ENCODE peak calls at places on chromosomes 12 and 14, in eight cellular contexts. One of them, this sample, is unnamed. For H3K9me3 and H3K4me1, the result is how much of the 10 kb centered on the place peaks cover.

GRCh38 chr12:94172973-94173372 is 24.6 kb downstream of the PLXNC1 start:
- DNase-seq in aorta: no peak
- DNase-seq in fibroblast of lung: peak
- DNase-seq in body of pancreas: peak
- DNase-seq in IMR-90: peak
- DNase-seq in heart right ventricle: no peak
- DNase-seq in spleen: no peak
- DNase-seq in gastrocnemius medialis: no peak
- DNase-seq in this sample: no peak

GRCh38 chr14:84646791-84647500 is 883.0 kb upstream of the FLRT2 start:
- DNase-seq in aorta: no peak
- DNase-seq in fibroblast of lung: peak
- DNase-seq in body of pancreas: no peak
- DNase-seq in IMR-90: peak
- DNase-seq in heart right ventricle: no peak
- DNase-seq in spleen: no peak
- DNase-seq in gastrocnemius medialis: no peak
- DNase-seq in this sample: no peak

GRCh38 chr12:7444076-7444475 is at the start of gene CD163L1:
- DNase-seq in aorta: no peak
- DNase-seq in fibroblast of lung: no peak
- DNase-seq in body of pancreas: no peak
- DNase-seq in IMR-90: no peak
- DNase-seq in heart right ventricle: no peak
- DNase-seq in spleen: no peak
- DNase-seq in gastrocnemius medialis: no peak
- DNase-seq in this sample: no peak

GRCh38 chr14:53570411-53571387 is 385.9 kb downstream of the BMP4 start:
- DNase-seq in aorta: no peak
- DNase-seq in fibroblast of lung: no peak
- DNase-seq in body of pancreas: no peak
- DNase-seq in IMR-90: no peak
- DNase-seq in heart right ventricle: no peak
- DNase-seq in spleen: no peak
- DNase-seq in gastrocnemius medialis: no peak
- DNase-seq in this sample: no peak

GRCh38 chr12:71744522-71745300 is 10.0 kb upstream of the RAB21 start:
- DNase-seq in aorta: no peak
- DNase-seq in fibroblast of lung: no peak
- DNase-seq in body of pancreas: no peak
- DNase-seq in IMR-90: no peak
- DNase-seq in heart right ventricle: no peak
- DNase-seq in spleen: no peak
- DNase-seq in gastrocnemius medialis: no peak
- DNase-seq in this sample: no peak

GRCh38 chr12:80567391-80567790 is 123.4 kb downstream of the PTPRQ start:
- DNase-seq in aorta: no peak
- DNase-seq in fibroblast of lung: peak
- DNase-seq in body of pancreas: no peak
- DNase-seq in IMR-90: peak
- DNase-seq in heart right ventricle: no peak
- DNase-seq in spleen: no peak
- DNase-seq in gastrocnemius medialis: no peak
- DNase-seq in this sample: no peak

GRCh38 chr14:31449971-31450610 is 7.2 kb downstream of the DTD2 start:
- DNase-seq in aorta: no peak
- DNase-seq in fibroblast of lung: peak
- DNase-seq in body of pancreas: no peak
- DNase-seq in IMR-90: peak
- DNase-seq in heart right ventricle: no peak
- DNase-seq in spleen: no peak
- DNase-seq in gastrocnemius medialis: no peak
- DNase-seq in this sample: no peak

GRCh38 chr14:98931911-98932310 is 340.1 kb downstream of the BCL11B start:
- DNase-seq in aorta: peak
- DNase-seq in fibroblast of lung: no peak
- DNase-seq in body of pancreas: peak
- DNase-seq in IMR-90: no peak
- DNase-seq in heart right ventricle: no peak
- DNase-seq in spleen: peak
- DNase-seq in gastrocnemius medialis: no peak
- DNase-seq in this sample: no peak

GRCh38 chr14:24439830-24440605 is 2.6 kb downstream of the SDR39U1 start:
- DNase-seq in aorta: no peak
- DNase-seq in fibroblast of lung: no peak
- DNase-seq in body of pancreas: no peak
- DNase-seq in IMR-90: no peak
- DNase-seq in heart right ventricle: no peak
- DNase-seq in spleen: no peak
- DNase-seq in gastrocnemius medialis: no peak
- DNase-seq in this sample: no peak

GRCh38 chr12:57609781-57610552 is 1.3 kb upstream of the ARHGEF25 start:
- DNase-seq in aorta: no peak
- DNase-seq in fibroblast of lung: no peak
- DNase-seq in body of pancreas: no peak
- DNase-seq in IMR-90: no peak
- DNase-seq in heart right ventricle: peak
- DNase-seq in spleen: no peak
- DNase-seq in gastrocnemius medialis: no peak
- DNase-seq in this sample: peak

GRCh38 chr12:116964004-116964739 is 53.4 kb downstream of the FBXW8 start:
- DNase-seq in aorta: no peak
- DNase-seq in fibroblast of lung: no peak
- DNase-seq in body of pancreas: no peak
- DNase-seq in IMR-90: peak
- DNase-seq in heart right ventricle: no peak
- DNase-seq in spleen: no peak
- DNase-seq in gastrocnemius medialis: no peak
- DNase-seq in this sample: no peak

GRCh38 chr12:115541891-115542361 is 735.6 kb downstream of the MED13L start:
- DNase-seq in aorta: no peak
- DNase-seq in fibroblast of lung: peak
- DNase-seq in body of pancreas: no peak
- DNase-seq in IMR-90: no peak
- DNase-seq in heart right ventricle: no peak
- DNase-seq in spleen: no peak
- DNase-seq in gastrocnemius medialis: no peak
- DNase-seq in this sample: no peak

GRCh38 chr14:30573203-30573814 is 14.4 kb downstream of the G2E3 start:
- DNase-seq in aorta: no peak
- DNase-seq in fibroblast of lung: peak
- DNase-seq in body of pancreas: no peak
- DNase-seq in IMR-90: peak
- DNase-seq in heart right ventricle: no peak
- DNase-seq in spleen: no peak
- DNase-seq in gastrocnemius medialis: no peak
- DNase-seq in this sample: no peak

GRCh38 chr12:68376901-68377300 is 44.7 kb upstream of the MDM1 start:
- DNase-seq in aorta: no peak
- DNase-seq in fibroblast of lung: no peak
- DNase-seq in body of pancreas: no peak
- DNase-seq in IMR-90: no peak
- DNase-seq in heart right ventricle: no peak
- DNase-seq in spleen: no peak
- DNase-seq in gastrocnemius medialis: peak
- DNase-seq in this sample: no peak

GRCh38 chr12:120388711-120389431 is 19.9 kb upstream of the MSI1 start:
- DNase-seq in aorta: no peak
- DNase-seq in fibroblast of lung: no peak
- DNase-seq in body of pancreas: no peak
- DNase-seq in IMR-90: no peak
- DNase-seq in heart right ventricle: no peak
- DNase-seq in spleen: no peak
- DNase-seq in gastrocnemius medialis: no peak
- DNase-seq in this sample: no peak

GRCh38 chr14:64946310-64947045 is 3.9 kb upstream of the GPX2 start:
- DNase-seq in aorta: no peak
- DNase-seq in fibroblast of lung: no peak
- DNase-seq in body of pancreas: no peak
- DNase-seq in IMR-90: no peak
- DNase-seq in heart right ventricle: no peak
- DNase-seq in spleen: no peak
- DNase-seq in gastrocnemius medialis: no peak
- DNase-seq in this sample: no peak

GRCh38 chr12:96892104-96892503 is 15.0 kb upstream of the NEDD1 start:
- DNase-seq in aorta: no peak
- DNase-seq in fibroblast of lung: no peak
- DNase-seq in body of pancreas: no peak
- DNase-seq in IMR-90: no peak
- DNase-seq in heart right ventricle: no peak
- DNase-seq in spleen: no peak
- DNase-seq in gastrocnemius medialis: no peak
- DNase-seq in this sample: no peak

GRCh38 chr12:90013409-90013808 is 304.8 kb upstream of the ATP2B1 start:
- DNase-seq in aorta: no peak
- DNase-seq in fibroblast of lung: no peak
- DNase-seq in body of pancreas: no peak
- DNase-seq in IMR-90: peak
- DNase-seq in heart right ventricle: no peak
- DNase-seq in spleen: no peak
- DNase-seq in gastrocnemius medialis: no peak
- DNase-seq in this sample: no peak

GRCh38 chr12:113081785-113082296 is 25.3 kb downstream of the DTX1 start:
- DNase-seq in aorta: no peak
- DNase-seq in fibroblast of lung: no peak
- DNase-seq in body of pancreas: no peak
- DNase-seq in IMR-90: no peak
- DNase-seq in heart right ventricle: no peak
- DNase-seq in spleen: no peak
- DNase-seq in gastrocnemius medialis: no peak
- DNase-seq in this sample: no peak

GRCh38 chr14:105030194-105030593 is 9.3 kb upstream of the CDCA4 start:
- DNase-seq in aorta: no peak
- DNase-seq in fibroblast of lung: no peak
- DNase-seq in body of pancreas: no peak
- DNase-seq in IMR-90: no peak
- DNase-seq in heart right ventricle: no peak
- DNase-seq in spleen: peak
- DNase-seq in gastrocnemius medialis: no peak
- DNase-seq in this sample: no peak

GRCh38 chr12:78560633-78561032 is 303.9 kb upstream of the SYT1 start:
- DNase-seq in aorta: no peak
- DNase-seq in fibroblast of lung: no peak
- DNase-seq in body of pancreas: no peak
- DNase-seq in IMR-90: no peak
- DNase-seq in heart right ventricle: no peak
- DNase-seq in spleen: no peak
- DNase-seq in gastrocnemius medialis: no peak
- DNase-seq in this sample: no peak

GRCh38 chr12:123933214-123933613 is 39.4 kb downstream of the CCDC92 start:
- DNase-seq in aorta: peak
- DNase-seq in fibroblast of lung: no peak
- DNase-seq in body of pancreas: no peak
- DNase-seq in IMR-90: no peak
- DNase-seq in heart right ventricle: no peak
- DNase-seq in spleen: no peak
- DNase-seq in gastrocnemius medialis: no peak
- DNase-seq in this sample: no peak

GRCh38 chr14:46290706-46291105 is 360.9 kb downstream of the RPL10L start:
- DNase-seq in aorta: no peak
- DNase-seq in fibroblast of lung: no peak
- DNase-seq in body of pancreas: no peak
- DNase-seq in IMR-90: no peak
- DNase-seq in heart right ventricle: no peak
- DNase-seq in spleen: no peak
- DNase-seq in gastrocnemius medialis: no peak
- DNase-seq in this sample: no peak
- H3K9me3 ChIP-seq in aorta: under half
- H3K9me3 ChIP-seq in fibroblast of lung: under half
- H3K9me3 ChIP-seq in body of pancreas: under half
- H3K9me3 ChIP-seq in IMR-90: under half
- H3K9me3 ChIP-seq in heart right ventricle: under half
- H3K9me3 ChIP-seq in spleen: under half
- H3K9me3 ChIP-seq in gastrocnemius medialis: under half
- H3K9me3 ChIP-seq in this sample: half or more

GRCh38 chr14:59871166-59871495 is 555 bp upstream of the RTN1 start:
- DNase-seq in aorta: no peak
- DNase-seq in fibroblast of lung: no peak
- DNase-seq in body of pancreas: no peak
- DNase-seq in IMR-90: no peak
- DNase-seq in heart right ventricle: no peak
- DNase-seq in spleen: no peak
- DNase-seq in gastrocnemius medialis: no peak
- DNase-seq in this sample: no peak
- H3K27ac ChIP-seq in aorta: peak
- H3K27ac ChIP-seq in fibroblast of lung: no peak
- H3K27ac ChIP-seq in body of pancreas: no peak
- H3K27ac ChIP-seq in IMR-90: no peak
- H3K27ac ChIP-seq in heart right ventricle: no peak
- H3K27ac ChIP-seq in spleen: peak
- H3K27ac ChIP-seq in gastrocnemius medialis: no peak
- H3K27ac ChIP-seq in this sample: no peak

DNA sequence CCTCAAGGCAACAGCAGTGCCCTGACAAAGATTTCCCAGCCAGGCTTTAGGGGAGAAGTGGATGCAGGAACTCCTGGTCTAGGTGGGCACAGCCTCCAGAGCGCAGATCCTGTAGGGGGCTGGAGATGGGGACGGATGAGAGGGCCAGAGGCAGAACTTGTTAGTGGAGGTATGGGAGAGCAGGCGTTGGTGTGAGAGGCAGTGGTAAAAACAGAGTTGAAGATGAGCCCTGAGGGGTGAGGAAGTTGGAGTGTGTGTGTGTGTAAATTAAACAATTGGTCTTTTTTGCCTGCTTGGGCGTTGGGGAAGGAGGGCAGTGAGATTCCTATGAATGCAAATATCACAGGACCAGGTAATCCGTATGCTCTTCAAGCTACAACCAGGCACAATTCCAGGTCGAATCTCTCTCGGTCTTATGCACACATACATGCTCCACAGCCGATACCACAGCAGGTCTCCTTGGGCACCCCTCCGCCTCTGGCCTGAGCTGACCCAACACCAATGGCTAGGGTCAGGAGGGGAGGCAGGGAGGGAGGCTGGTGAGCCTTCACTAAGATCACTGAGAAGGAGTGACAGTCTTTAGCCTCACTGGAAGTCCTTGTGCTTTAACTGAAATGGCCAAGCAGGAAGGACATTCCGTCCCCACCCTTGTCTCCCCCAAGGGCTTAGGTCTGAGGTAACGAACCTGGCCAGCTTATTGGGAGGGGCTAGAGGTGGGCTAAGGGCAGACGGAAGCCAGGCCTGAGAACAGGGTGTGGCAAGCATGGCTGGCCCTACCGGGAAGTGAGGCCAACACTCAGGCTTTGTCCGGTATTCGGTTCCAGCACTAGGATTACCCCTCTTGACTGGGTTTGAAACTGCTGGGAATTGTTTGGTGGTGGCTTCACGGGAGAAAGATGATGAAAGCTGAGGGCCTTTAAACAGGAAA is 1.5 kb upstream of the KRT7 start:
- DNase-seq in aorta: peak
- DNase-seq in fibroblast of lung: no peak
- DNase-seq in body of pancreas: no peak
- DNase-seq in IMR-90: no peak
- DNase-seq in heart right ventricle: no peak
- DNase-seq in spleen: peak
- DNase-seq in gastrocnemius medialis: no peak
- DNase-seq in this sample: no peak
- H3K4me1 ChIP-seq in aorta: under half
- H3K4me1 ChIP-seq in fibroblast of lung: under half
- H3K4me1 ChIP-seq in body of pancreas: half or more
- H3K4me1 ChIP-seq in IMR-90: under half
- H3K4me1 ChIP-seq in heart right ventricle: under half
- H3K4me1 ChIP-seq in spleen: under half
- H3K4me1 ChIP-seq in gastrocnemius medialis: under half
- H3K4me1 ChIP-seq in this sample: under half

GRCh38 chr12:22904485-22904884 is 279.5 kb downstream of the ETNK1 start:
- DNase-seq in aorta: no peak
- DNase-seq in fibroblast of lung: no peak
- DNase-seq in body of pancreas: no peak
- DNase-seq in IMR-90: no peak
- DNase-seq in heart right ventricle: no peak
- DNase-seq in spleen: no peak
- DNase-seq in gastrocnemius medialis: no peak
- DNase-seq in this sample: no peak
- H3K9me3 ChIP-seq in aorta: under half
- H3K9me3 ChIP-seq in fibroblast of lung: under half
- H3K9me3 ChIP-seq in body of pancreas: under half
- H3K9me3 ChIP-seq in IMR-90: under half
- H3K9me3 ChIP-seq in heart right ventricle: under half
- H3K9me3 ChIP-seq in spleen: under half
- H3K9me3 ChIP-seq in gastrocnemius medialis: under half
- H3K9me3 ChIP-seq in this sample: under half

This sample was measured in left ventricle myocardium inferior.